ENCODE peak calls at places on chromosomes 2 and 18, in four cellular contexts. One of them, this sample, is unnamed.

GRCh38 chr2:211216221-211216620 is 659.8 kb downstream of the CPS1 start:
- DNase-seq in esophagus squamous epithelium: no peak
- DNase-seq in adipocyte: peak
- DNase-seq in Peyer's patch: no peak
- DNase-seq in this sample: no peak

GRCh38 chr2:64063454-64063853 is 44.2 kb upstream of the VPS54 start:
- DNase-seq in esophagus squamous epithelium: no peak
- DNase-seq in adipocyte: no peak
- DNase-seq in Peyer's patch: no peak
- DNase-seq in this sample: no peak

GRCh38 chr2:24559714-24560113 is 68.7 kb downstream of the NCOA1 start:
- DNase-seq in esophagus squamous epithelium: no peak
- DNase-seq in adipocyte: peak
- DNase-seq in Peyer's patch: no peak
- DNase-seq in this sample: no peak

GRCh38 chr2:188978291-188979081 is 4.3 kb downstream of the COL3A1 start:
- DNase-seq in esophagus squamous epithelium: no peak
- DNase-seq in adipocyte: peak
- DNase-seq in Peyer's patch: no peak
- DNase-seq in this sample: no peak

GRCh38 chr2:29273704-29274611 is 158.7 kb downstream of the CLIP4 start:
- DNase-seq in esophagus squamous epithelium: no peak
- DNase-seq in adipocyte: no peak
- DNase-seq in Peyer's patch: no peak
- DNase-seq in this sample: no peak

GRCh38 chr2:108377815-108378630 is at the start of gene SULT1C4:
- DNase-seq in esophagus squamous epithelium: no peak
- DNase-seq in adipocyte: no peak
- DNase-seq in Peyer's patch: peak
- DNase-seq in this sample: no peak

GRCh38 chr18:35467624-35468016 is 30.1 kb downstream of the INO80C start:
- DNase-seq in esophagus squamous epithelium: no peak
- DNase-seq in adipocyte: no peak
- DNase-seq in Peyer's patch: no peak
- DNase-seq in this sample: no peak

GRCh38 chr2:12430036-12430795 is 286.5 kb upstream of the TRIB2 start:
- DNase-seq in esophagus squamous epithelium: no peak
- DNase-seq in adipocyte: peak
- DNase-seq in Peyer's patch: no peak
- DNase-seq in this sample: no peak

GRCh38 chr18:5029622-5030021 is 167.4 kb downstream of the AKAIN1 start:
- DNase-seq in esophagus squamous epithelium: no peak
- DNase-seq in adipocyte: no peak
- DNase-seq in Peyer's patch: no peak
- DNase-seq in this sample: no peak

GRCh38 chr2:216257089-216257488 is 115.2 kb downstream of the MARCHF4 start:
- DNase-seq in esophagus squamous epithelium: no peak
- DNase-seq in adipocyte: peak
- DNase-seq in Peyer's patch: no peak
- DNase-seq in this sample: no peak

GRCh38 chr2:198807131-198807530 is 650.6 kb downstream of the SATB2 start:
- DNase-seq in esophagus squamous epithelium: no peak
- DNase-seq in adipocyte: peak
- DNase-seq in Peyer's patch: no peak
- DNase-seq in this sample: no peak

GRCh38 chr2:48558436-48558835 is 28.5 kb downstream of the STON1 start:
- DNase-seq in esophagus squamous epithelium: no peak
- DNase-seq in adipocyte: no peak
- DNase-seq in Peyer's patch: no peak
- DNase-seq in this sample: no peak

GRCh38 chr2:178756843-178757242 is 50.4 kb downstream of the TTN start:
- DNase-seq in esophagus squamous epithelium: no peak
- DNase-seq in adipocyte: peak
- DNase-seq in Peyer's patch: no peak
- DNase-seq in this sample: no peak

GRCh38 chr2:172856561-172856960 is 120.9 kb downstream of the RAPGEF4 start:
- DNase-seq in esophagus squamous epithelium: no peak
- DNase-seq in adipocyte: no peak
- DNase-seq in Peyer's patch: no peak
- DNase-seq in this sample: no peak

GRCh38 chr2:216842634-216843033 is 17.2 kb downstream of the TNP1 start:
- DNase-seq in esophagus squamous epithelium: no peak
- DNase-seq in adipocyte: no peak
- DNase-seq in Peyer's patch: no peak
- DNase-seq in this sample: no peak

GRCh38 chr2:233922471-233922870 is 5.3 kb downstream of the TRPM8 start:
- DNase-seq in esophagus squamous epithelium: no peak
- DNase-seq in adipocyte: peak
- DNase-seq in Peyer's patch: no peak
- DNase-seq in this sample: no peak

GRCh38 chr2:20216130-20217025 is 8.6 kb downstream of the SDC1 start:
- DNase-seq in esophagus squamous epithelium: no peak
- DNase-seq in adipocyte: no peak
- DNase-seq in Peyer's patch: no peak
- DNase-seq in this sample: no peak

GRCh38 chr2:139526781-139527180 is 746.6 kb upstream of the NXPH2 start:
- DNase-seq in esophagus squamous epithelium: no peak
- DNase-seq in adipocyte: no peak
- DNase-seq in Peyer's patch: no peak
- DNase-seq in this sample: no peak

GRCh38 chr2:43112155-43112554 is 114.3 kb downstream of the ZFP36L2 start:
- DNase-seq in esophagus squamous epithelium: no peak
- DNase-seq in adipocyte: no peak
- DNase-seq in Peyer's patch: no peak
- DNase-seq in this sample: no peak

GRCh38 chr2:46025081-46025480 is 272.1 kb upstream of the EPAS1 start:
- DNase-seq in esophagus squamous epithelium: no peak
- DNase-seq in adipocyte: no peak
- DNase-seq in Peyer's patch: no peak
- DNase-seq in this sample: no peak

GRCh38 chr2:17245921-17246320 is 272.3 kb downstream of the RAD51AP2 start:
- DNase-seq in esophagus squamous epithelium: no peak
- DNase-seq in adipocyte: peak
- DNase-seq in Peyer's patch: no peak
- DNase-seq in this sample: no peak

GRCh38 chr2:119063146-119063545 is 95.4 kb downstream of the C1QL2 start:
- DNase-seq in esophagus squamous epithelium: no peak
- DNase-seq in adipocyte: no peak
- DNase-seq in Peyer's patch: no peak
- DNase-seq in this sample: no peak

GRCh38 chr2:188292446-188293239 is 969 bp downstream of the GULP1 start:
- DNase-seq in esophagus squamous epithelium: no peak
- DNase-seq in adipocyte: peak
- DNase-seq in Peyer's patch: peak
- DNase-seq in this sample: no peak

GRCh38 chr2:172472441-172473051 is 45.2 kb downstream of the ITGA6 start:
- DNase-seq in esophagus squamous epithelium: no peak
- DNase-seq in adipocyte: no peak
- DNase-seq in Peyer's patch: no peak
- DNase-seq in this sample: no peak

GRCh38 chr2:205280630-205281225 is 401.6 kb upstream of the NRP2 start:
- DNase-seq in esophagus squamous epithelium: no peak
- DNase-seq in adipocyte: no peak
- DNase-seq in Peyer's patch: no peak
- DNase-seq in this sample: no peak

GRCh38 chr2:1654696-1655374 is 89.5 kb downstream of the PXDN start:
- DNase-seq in esophagus squamous epithelium: no peak
- DNase-seq in adipocyte: no peak
- DNase-seq in Peyer's patch: no peak
- DNase-seq in this sample: no peak

GRCh38 chr18:22165603-22166069 is 3.8 kb upstream of the GATA6 start:
- DNase-seq in esophagus squamous epithelium: no peak
- DNase-seq in adipocyte: no peak
- DNase-seq in Peyer's patch: no peak
- DNase-seq in this sample: no peak

GRCh38 chr18:11891737-11892136 is 16.4 kb downstream of the MPPE1 start:
- DNase-seq in esophagus squamous epithelium: no peak
- DNase-seq in adipocyte: no peak
- DNase-seq in Peyer's patch: peak
- DNase-seq in this sample: no peak

GRCh38 chr18:74541703-74542555 is 7.6 kb downstream of the CNDP1 start:
- DNase-seq in esophagus squamous epithelium: no peak
- DNase-seq in adipocyte: no peak
- DNase-seq in Peyer's patch: peak
- DNase-seq in this sample: no peak

GRCh38 chr2:26534865-26535662 is 57.1 kb upstream of the OTOF start:
- DNase-seq in esophagus squamous epithelium: no peak
- DNase-seq in adipocyte: no peak
- DNase-seq in Peyer's patch: no peak
- DNase-seq in this sample: no peak

GRCh38 chr18:31920326-31920725 is 22.6 kb downstream of the TRAPPC8 start:
- DNase-seq in esophagus squamous epithelium: no peak
- DNase-seq in adipocyte: no peak
- DNase-seq in Peyer's patch: no peak
- DNase-seq in this sample: no peak

GRCh38 chr18:74166397-74166796 is 18.1 kb downstream of the TIMM21 start:
- DNase-seq in esophagus squamous epithelium: no peak
- DNase-seq in adipocyte: no peak
- DNase-seq in Peyer's patch: no peak
- DNase-seq in this sample: no peak

GRCh38 chr2:138244400-138245001 is 257.1 kb upstream of the SPOPL start:
- DNase-seq in esophagus squamous epithelium: no peak
- DNase-seq in adipocyte: peak
- DNase-seq in Peyer's patch: no peak
- DNase-seq in this sample: no peak

GRCh38 chr2:201733544-201733943 is 35.1 kb upstream of the MPP4 start:
- DNase-seq in esophagus squamous epithelium: no peak
- DNase-seq in adipocyte: no peak
- DNase-seq in Peyer's patch: no peak
- DNase-seq in this sample: no peak

GRCh38 chr2:202161106-202161836 is 77.1 kb downstream of the SUMO1 start:
- DNase-seq in esophagus squamous epithelium: no peak
- DNase-seq in adipocyte: peak
- DNase-seq in Peyer's patch: no peak
- DNase-seq in this sample: no peak

GRCh38 chr2:12727641-12728040 is 10.9 kb downstream of the TRIB2 start:
- DNase-seq in esophagus squamous epithelium: no peak
- DNase-seq in adipocyte: no peak
- DNase-seq in Peyer's patch: no peak
- DNase-seq in this sample: no peak